ENCODE peak calls at places on chromosomes 13 and 19, in seven cellular contexts. One of them, this sample, is unnamed.

GRCh38 chr19:10009269-10009665 is 1.0 kb downstream of the COL5A3 start:
- DNase-seq in H1: no peak
- DNase-seq in fibroblast of mammary gland: peak
- DNase-seq in WTC11: peak
- DNase-seq in neural crest cell: peak
- DNase-seq in thoracic aorta: no peak
- DNase-seq in AG09309: no peak
- DNase-seq in this sample: peak

GRCh38 chr13:34345601-34345939 is 527.6 kb downstream of the RFC3 start:
- DNase-seq in H1: no peak
- DNase-seq in neural crest cell: no peak
- DNase-seq in thoracic aorta: no peak
- DNase-seq in WTC11: no peak
- DNase-seq in AG09309: no peak
- DNase-seq in fibroblast of mammary gland: no peak
- DNase-seq in this sample: no peak

GRCh38 chr19:49333426-49334288 is 1.5 kb upstream of the CD37 start:
- DNase-seq in neural crest cell: no peak
- DNase-seq in fibroblast of mammary gland: peak
- DNase-seq in AG09309: no peak
- DNase-seq in WTC11: no peak
- DNase-seq in thoracic aorta: no peak
- DNase-seq in H1: no peak
- DNase-seq in this sample: peak

GRCh38 chr13:91312324-91312723 is 35.2 kb upstream of the MIR17HG start:
- DNase-seq in AG09309: no peak
- DNase-seq in fibroblast of mammary gland: no peak
- DNase-seq in thoracic aorta: no peak
- DNase-seq in H1: no peak
- DNase-seq in neural crest cell: no peak
- DNase-seq in WTC11: no peak
- DNase-seq in this sample: no peak

GRCh38 chr13:48586591-48587103 is 53.8 kb upstream of the RCBTB2 start:
- DNase-seq in H1: no peak
- DNase-seq in AG09309: no peak
- DNase-seq in thoracic aorta: no peak
- DNase-seq in neural crest cell: no peak
- DNase-seq in WTC11: no peak
- DNase-seq in fibroblast of mammary gland: peak
- DNase-seq in this sample: no peak

GRCh38 chr19:10364644-10365043 is 15.7 kb downstream of the TYK2 start:
- DNase-seq in AG09309: no peak
- DNase-seq in neural crest cell: no peak
- DNase-seq in WTC11: no peak
- DNase-seq in H1: no peak
- DNase-seq in thoracic aorta: no peak
- DNase-seq in fibroblast of mammary gland: no peak
- DNase-seq in this sample: no peak

GRCh38 chr13:49452725-49453457 is 8.8 kb downstream of the SETDB2 start:
- DNase-seq in AG09309: no peak
- DNase-seq in fibroblast of mammary gland: no peak
- DNase-seq in WTC11: no peak
- DNase-seq in thoracic aorta: no peak
- DNase-seq in neural crest cell: no peak
- DNase-seq in H1: no peak
- DNase-seq in this sample: no peak

GRCh38 chr19:49491804-49492572 is 4.2 kb upstream of the RPS11 start:
- DNase-seq in fibroblast of mammary gland: no peak
- DNase-seq in WTC11: no peak
- DNase-seq in AG09309: no peak
- DNase-seq in H1: no peak
- DNase-seq in neural crest cell: no peak
- DNase-seq in thoracic aorta: no peak
- DNase-seq in this sample: no peak

GRCh38 chr19:48397263-48397635 is 3.8 kb downstream of the GRIN2D start:
- DNase-seq in neural crest cell: no peak
- DNase-seq in fibroblast of mammary gland: no peak
- DNase-seq in thoracic aorta: no peak
- DNase-seq in H1: no peak
- DNase-seq in WTC11: no peak
- DNase-seq in AG09309: no peak
- DNase-seq in this sample: no peak

GRCh38 chr13:78247362-78247761 is 328.7 kb upstream of the EDNRB start:
- DNase-seq in fibroblast of mammary gland: no peak
- DNase-seq in neural crest cell: no peak
- DNase-seq in WTC11: no peak
- DNase-seq in thoracic aorta: no peak
- DNase-seq in H1: no peak
- DNase-seq in AG09309: no peak
- DNase-seq in this sample: no peak

GRCh38 chr19:32465176-32465575 is 59.6 kb downstream of the DPY19L3 start:
- DNase-seq in fibroblast of mammary gland: no peak
- DNase-seq in AG09309: no peak
- DNase-seq in H1: no peak
- DNase-seq in neural crest cell: no peak
- DNase-seq in WTC11: no peak
- DNase-seq in thoracic aorta: no peak
- DNase-seq in this sample: no peak

GRCh38 chr19:41994994-41995958 is 1.2 kb upstream of the ATP1A3 start:
- DNase-seq in WTC11: no peak
- DNase-seq in H1: no peak
- DNase-seq in fibroblast of mammary gland: no peak
- DNase-seq in neural crest cell: no peak
- DNase-seq in thoracic aorta: no peak
- DNase-seq in AG09309: no peak
- DNase-seq in this sample: no peak

GRCh38 chr13:114108141-114108761 is 24.2 kb downstream of the RASA3 start:
- DNase-seq in AG09309: no peak
- DNase-seq in neural crest cell: no peak
- DNase-seq in fibroblast of mammary gland: no peak
- DNase-seq in WTC11: peak
- DNase-seq in H1: no peak
- DNase-seq in thoracic aorta: no peak
- DNase-seq in this sample: no peak

GRCh38 chr19:383040-383439 is 25.9 kb downstream of the C2CD4C start:
- DNase-seq in AG09309: no peak
- DNase-seq in thoracic aorta: no peak
- DNase-seq in H1: no peak
- DNase-seq in WTC11: no peak
- DNase-seq in neural crest cell: no peak
- DNase-seq in fibroblast of mammary gland: peak
- DNase-seq in this sample: no peak

GRCh38 chr19:55426042-55426441 is 17.1 kb downstream of the SHISA7 start:
- DNase-seq in fibroblast of mammary gland: no peak
- DNase-seq in thoracic aorta: no peak
- DNase-seq in neural crest cell: no peak
- DNase-seq in WTC11: no peak
- DNase-seq in AG09309: no peak
- DNase-seq in H1: no peak
- DNase-seq in this sample: no peak

GRCh38 chr13:30366083-30366482 is 56.2 kb upstream of the UBE2L5 start:
- DNase-seq in thoracic aorta: no peak
- DNase-seq in neural crest cell: no peak
- DNase-seq in WTC11: no peak
- DNase-seq in H1: no peak
- DNase-seq in fibroblast of mammary gland: no peak
- DNase-seq in AG09309: no peak
- DNase-seq in this sample: no peak

GRCh38 chr13:44974056-44974798 is 15.0 kb downstream of the NUFIP1 start:
- DNase-seq in AG09309: no peak
- DNase-seq in thoracic aorta: peak
- DNase-seq in H1: no peak
- DNase-seq in neural crest cell: no peak
- DNase-seq in fibroblast of mammary gland: peak
- DNase-seq in WTC11: no peak
- DNase-seq in this sample: no peak

GRCh38 chr13:95300625-95301134 is 571 bp downstream of the ABCC4 start:
- DNase-seq in H1: no peak
- DNase-seq in WTC11: peak
- DNase-seq in fibroblast of mammary gland: peak
- DNase-seq in neural crest cell: peak
- DNase-seq in AG09309: no peak
- DNase-seq in thoracic aorta: no peak
- DNase-seq in this sample: peak

GRCh38 chr13:21012841-21013681 is 48.3 kb downstream of the LATS2 start:
- DNase-seq in H1: no peak
- DNase-seq in AG09309: no peak
- DNase-seq in WTC11: no peak
- DNase-seq in fibroblast of mammary gland: no peak
- DNase-seq in thoracic aorta: no peak
- DNase-seq in neural crest cell: no peak
- DNase-seq in this sample: no peak

GRCh38 chr19:8593931-8594330 is 16.6 kb downstream of the ADAMTS10 start:
- DNase-seq in fibroblast of mammary gland: no peak
- DNase-seq in neural crest cell: no peak
- DNase-seq in WTC11: no peak
- DNase-seq in H1: no peak
- DNase-seq in thoracic aorta: no peak
- DNase-seq in AG09309: no peak
- DNase-seq in this sample: no peak
- TF ChIP-seq CTCF in fibroblast of mammary gland: peak
- TF ChIP-seq CTCF in neural crest cell: peak
- TF ChIP-seq CTCF in WTC11: no peak
- TF ChIP-seq CTCF in H1: peak
- TF ChIP-seq CTCF in thoracic aorta: peak
- TF ChIP-seq CTCF in AG09309: peak
- TF ChIP-seq CTCF in this sample: no peak

GRCh38 chr13:97583884-97584497 is 150.0 kb downstream of the RAP2A start:
- DNase-seq in H1: no peak
- DNase-seq in neural crest cell: no peak
- DNase-seq in thoracic aorta: no peak
- DNase-seq in fibroblast of mammary gland: no peak
- DNase-seq in AG09309: no peak
- DNase-seq in WTC11: no peak
- DNase-seq in this sample: no peak

GRCh38 chr13:97586941-97587340 is 153.0 kb downstream of the RAP2A start:
- DNase-seq in WTC11: no peak
- DNase-seq in neural crest cell: no peak
- DNase-seq in fibroblast of mammary gland: no peak
- DNase-seq in AG09309: no peak
- DNase-seq in H1: no peak
- DNase-seq in thoracic aorta: no peak
- DNase-seq in this sample: no peak

DNA sequence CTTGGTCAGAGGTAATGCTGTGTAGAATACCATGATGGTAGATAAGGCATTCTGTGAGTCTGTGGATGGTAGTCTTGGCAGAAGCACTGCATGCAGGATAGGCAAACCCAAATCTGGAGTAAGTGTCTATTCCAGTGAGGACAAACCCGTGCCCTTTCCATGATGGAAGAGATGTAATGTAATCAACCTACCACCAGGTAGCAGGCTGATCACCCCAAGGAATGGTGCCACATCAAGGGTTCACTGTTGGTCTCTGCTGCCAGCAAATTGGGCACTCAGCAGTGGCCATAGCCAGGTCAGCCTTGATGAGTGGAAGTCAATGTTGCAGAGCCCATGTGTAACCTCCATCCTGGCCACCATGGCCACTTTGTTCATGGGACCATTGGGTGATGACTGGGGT is 155.0 kb downstream of the RAP2A start:
- DNase-seq in fibroblast of mammary gland: no peak
- DNase-seq in AG09309: no peak
- DNase-seq in H1: no peak
- DNase-seq in neural crest cell: no peak
- DNase-seq in thoracic aorta: no peak
- DNase-seq in WTC11: no peak
- DNase-seq in this sample: no peak
- TF ChIP-seq CTCF in fibroblast of mammary gland: no peak
- TF ChIP-seq CTCF in AG09309: no peak
- TF ChIP-seq CTCF in H1: peak
- TF ChIP-seq CTCF in neural crest cell: no peak
- TF ChIP-seq CTCF in thoracic aorta: no peak
- TF ChIP-seq CTCF in WTC11: peak
- TF ChIP-seq CTCF in this sample: no peak

GRCh38 chr19:34191355-34191962 is 19.2 kb downstream of the LSM14A start:
- DNase-seq in WTC11: no peak
- DNase-seq in neural crest cell: no peak
- DNase-seq in H1: no peak
- DNase-seq in thoracic aorta: no peak
- DNase-seq in AG09309: no peak
- DNase-seq in fibroblast of mammary gland: no peak
- DNase-seq in this sample: no peak
- TF ChIP-seq CTCF in WTC11: no peak
- TF ChIP-seq CTCF in neural crest cell: no peak
- TF ChIP-seq CTCF in H1: no peak
- TF ChIP-seq CTCF in thoracic aorta: no peak
- TF ChIP-seq CTCF in AG09309: no peak
- TF ChIP-seq CTCF in fibroblast of mammary gland: no peak
- TF ChIP-seq CTCF in this sample: no peak

GRCh38 chr13:106533940-106534843 is 1.3 kb downstream of the EFNB2 start:
- DNase-seq in fibroblast of mammary gland: peak
- DNase-seq in thoracic aorta: no peak
- DNase-seq in neural crest cell: peak
- DNase-seq in AG09309: no peak
- DNase-seq in WTC11: peak
- DNase-seq in H1: no peak
- DNase-seq in this sample: peak

GRCh38 chr13:106537521-106537920 is 2.1 kb upstream of the EFNB2 start:
- DNase-seq in WTC11: no peak
- DNase-seq in fibroblast of mammary gland: no peak
- DNase-seq in neural crest cell: no peak
- DNase-seq in H1: no peak
- DNase-seq in AG09309: no peak
- DNase-seq in thoracic aorta: no peak
- DNase-seq in this sample: no peak

GRCh38 chr13:106536244-106537034 is 977 bp upstream of the EFNB2 start:
- DNase-seq in AG09309: no peak
- DNase-seq in neural crest cell: peak
- DNase-seq in WTC11: peak
- DNase-seq in fibroblast of mammary gland: peak
- DNase-seq in thoracic aorta: peak
- DNase-seq in H1: peak
- DNase-seq in this sample: peak

GRCh38 chr13:106534844-106535551 is 464 bp downstream of the EFNB2 start:
- DNase-seq in neural crest cell: no peak
- DNase-seq in H1: no peak
- DNase-seq in thoracic aorta: no peak
- DNase-seq in fibroblast of mammary gland: peak
- DNase-seq in WTC11: peak
- DNase-seq in AG09309: no peak
- DNase-seq in this sample: peak

DNA sequence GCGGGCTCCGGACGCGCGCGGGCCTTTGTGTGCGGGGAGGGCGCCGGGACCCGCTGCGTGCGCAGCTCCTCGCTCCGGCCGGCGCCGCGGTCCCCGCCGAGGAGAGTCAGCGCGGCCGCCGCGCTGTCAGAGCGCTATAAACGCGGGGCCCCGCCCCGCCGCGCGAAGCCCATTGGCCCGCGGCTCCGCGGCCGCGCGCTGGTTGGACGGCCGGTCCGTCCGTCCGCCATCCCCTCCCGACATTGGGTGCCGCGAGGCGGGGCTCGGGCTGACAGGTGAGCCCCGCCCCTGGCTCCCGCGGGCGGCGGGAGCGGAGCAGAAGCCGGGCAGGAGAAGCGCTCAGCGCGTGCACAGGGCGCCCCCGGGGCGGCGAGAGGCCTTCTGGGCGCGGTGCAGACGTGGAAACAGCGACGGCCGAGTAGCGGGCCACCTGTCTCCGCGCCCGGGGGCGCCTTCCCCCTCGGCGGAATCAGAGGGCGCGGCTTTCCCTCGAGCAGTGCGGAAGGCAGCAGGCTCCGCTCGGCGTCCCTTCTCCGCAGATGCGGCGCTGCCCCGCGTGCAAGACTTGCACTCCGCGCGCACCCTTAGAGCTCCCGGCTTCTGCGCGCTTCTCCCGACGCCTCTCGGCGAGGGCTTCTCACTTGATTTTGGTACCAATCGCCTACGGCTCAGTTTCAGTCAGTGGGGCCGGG is at the start of gene EFNB2:
- DNase-seq in WTC11: peak
- DNase-seq in thoracic aorta: no peak
- DNase-seq in neural crest cell: peak
- DNase-seq in H1: peak
- DNase-seq in fibroblast of mammary gland: peak
- DNase-seq in AG09309: peak
- DNase-seq in this sample: peak
- TF ChIP-seq CTCF in WTC11: no peak
- TF ChIP-seq CTCF in thoracic aorta: no peak
- TF ChIP-seq CTCF in neural crest cell: no peak
- TF ChIP-seq CTCF in H1: no peak
- TF ChIP-seq CTCF in fibroblast of mammary gland: no peak
- TF ChIP-seq CTCF in AG09309: no peak
- TF ChIP-seq CTCF in this sample: no peak

This sample was measured in GM13976.